ENCODE peak calls at places on chromosomes 6 and 20, in ten cellular contexts. C is effector memory CD8-positive, alpha-beta T cell; X is bronchial epithelial cell; K is effector memory CD4-positive, alpha-beta T cell; D is NCI-H2081; F is hippocampal formation; Q is GM13977; P is activated naive CD8-positive, alpha-beta T cell treated with anti-CD3 and anti-CD28 coated beads, Interleukin-2, amount 50 U/mL, for 24 hours; Y is SW480; L is lower lobe of right lung. R is an unnamed sample.

GRCh38 chr6:39451831-39452230 is 129.3 kb upstream of the KCNK16 start:
- DNase-seq in L (no peak), F (no peak), Q (peak), K (no peak), Y (no peak), P (peak), D (no peak), X (peak), C (no peak), R (no peak)

GRCh38 chr6:3229566-3230274 is 2.3 kb upstream of the TUBB2B start:
- DNase-seq in F (no peak), Y (no peak), X (no peak), K (no peak), P (peak), C (peak), Q (peak), D (peak), L (no peak), R (no peak)

GRCh38 chr6:129845696-129846095 is 15.4 kb downstream of the TMEM244 start:
- DNase-seq in X (no peak), L (no peak), K (no peak), F (no peak), C (no peak), D (no peak), Y (no peak), Q (no peak), P (no peak), R (no peak)

GRCh38 chr6:30007132-30007764 is 53.8 kb upstream of the POLR1H start:
- DNase-seq in Y (no peak), X (no peak), F (no peak), P (peak), C (no peak), Q (peak), L (peak), K (no peak), D (no peak), R (no peak)

GRCh38 chr6:121435444-121436069 is at the start of gene GJA1:
- DNase-seq in F (peak), L (no peak), X (peak), C (no peak), Y (no peak), Q (no peak), K (no peak), D (no peak), P (no peak), R (no peak)

GRCh38 chr20:63500151-63500901 is 1.4 kb upstream of the EEF1A2 start:
- DNase-seq in F (no peak), X (no peak), Q (no peak), K (no peak), D (no peak), Y (no peak), C (no peak), P (no peak), L (no peak), R (no peak)

GRCh38 chr6:74248966-74249365 is 553.0 kb downstream of the CD109 start:
- DNase-seq in C (no peak), Y (no peak), P (no peak), D (no peak), K (no peak), X (peak), Q (no peak), F (no peak), L (no peak), R (no peak)

GRCh38 chr20:47546184-47547033 is 44.7 kb downstream of the NCOA3 start:
- DNase-seq in C (no peak), Y (no peak), P (no peak), K (no peak), F (no peak), X (peak), Q (no peak), D (no peak), L (no peak), R (no peak)

GRCh38 chr6:29723666-29724588 is 693 bp downstream of the HLA-F start:
- DNase-seq in K (peak), Q (peak), F (peak), P (peak), X (no peak), C (peak), D (no peak), Y (no peak), L (peak), R (no peak)